ENCODE peak calls at places on chromosomes 3 and 15, in five cellular contexts. O is glutamatergic neuron, Y is GM13977, X is nephron progenitor cell, R is uterus. J is an unnamed sample.

GRCh38 chr15:40942337-40942854 is 10.9 kb upstream of the CHAC1 start:
- DNase-seq in Y (no peak), R (no peak), X (no peak), O (no peak), J (no peak)

GRCh38 chr3:108036984-108037741 is 53.7 kb downstream of the CD47 start:
- DNase-seq in R (no peak), X (no peak), Y (peak), O (no peak), J (no peak)

GRCh38 chr3:100401674-100402036 is 316 bp downstream of the LNP1 start:
- DNase-seq in X (peak), O (peak), Y (peak), R (peak), J (no peak)

GRCh38 chr3:57059416-57059815 is 1.0 kb upstream of the SPATA12 start:
- DNase-seq in Y (no peak), X (no peak), O (no peak), R (no peak), J (no peak)

GRCh38 chr15:55916666-55917409 is 76.6 kb downstream of the NEDD4 start:
- DNase-seq in X (no peak), Y (no peak), R (no peak), O (no peak), J (no peak)

GRCh38 chr3:140994316-140994715 is 52.7 kb downstream of the SLC25A36 start:
- DNase-seq in Y (no peak), O (no peak), X (no peak), R (no peak), J (no peak)

GRCh38 chr15:63752075-63752684 is 81.6 kb downstream of the HERC1 start:
- DNase-seq in X (no peak), R (no peak), Y (peak), O (no peak), J (peak)

GRCh38 chr3:194225988-194226663 is 90.2 kb downstream of the HES1 start:
- DNase-seq in X (no peak), R (no peak), O (no peak), Y (no peak), J (no peak)

GRCh38 chr15:66454143-66454542 is 43.4 kb downstream of the SNAPC5 start:
- DNase-seq in R (no peak), Y (no peak), O (no peak), X (no peak), J (no peak)

GRCh38 chr15:90184786-90185704 is 16.1 kb upstream of the SEMA4B start:
- DNase-seq in R (peak), O (peak), X (peak), Y (peak), J (peak)

GRCh38 chr3:128133273-128133883 is 9.8 kb upstream of the RUVBL1 start:
- DNase-seq in R (no peak), X (no peak), Y (no peak), O (peak), J (peak)

GRCh38 chr3:44525060-44525459 is 29.9 kb upstream of the ZKSCAN7 start:
- DNase-seq in Y (no peak), X (no peak), O (no peak), R (no peak), J (no peak)

GRCh38 chr15:90881181-90881977 is 2.9 kb upstream of the FES start:
- DNase-seq in O (no peak), Y (no peak), R (no peak), X (no peak), J (no peak)

GRCh38 chr3:14377838-14378169 is 24.6 kb upstream of the SLC6A6 start:
- DNase-seq in R (no peak), Y (no peak), X (no peak), O (no peak), J (peak)

GRCh38 chr3:42749753-42750231 is 23.3 kb downstream of the CCDC13 start:
- DNase-seq in X (no peak), O (peak), R (no peak), Y (peak), J (no peak)

GRCh38 chr15:77907824-77908751 is 169.4 kb downstream of the TBC1D2B start:
- DNase-seq in X (no peak), R (no peak), Y (peak), O (peak), J (peak)

GRCh38 chr3:46966811-46967210 is 9.7 kb downstream of the CCDC12 start:
- DNase-seq in Y (no peak), R (no peak), X (no peak), O (no peak), J (no peak)

GRCh38 chr3:107977571-107977970 is 113.3 kb downstream of the CD47 start:
- DNase-seq in R (no peak), Y (no peak), O (peak), X (no peak), J (no peak)

GRCh38 chr15:49978171-49978570 is 140.9 kb downstream of the ATP8B4 start:
- DNase-seq in Y (no peak), X (no peak), R (no peak), O (no peak), J (no peak)

GRCh38 chr15:40763801-40764765 is at the start of gene GCHFR:
- DNase-seq in Y (peak), X (peak), O (peak), R (peak), J (peak)

GRCh38 chr3:194767430-194768207 is 81.9 kb downstream of the FAM43A start:
- DNase-seq in Y (no peak), R (no peak), O (no peak), X (no peak), J (no peak)

GRCh38 chr3:114450008-114450596 is 156.3 kb downstream of the TIGIT start:
- DNase-seq in X (no peak), R (no peak), Y (no peak), O (no peak), J (no peak)